ENCODE peak calls at places on chromosomes 4 and X, in eight cellular contexts. N is neuronal stem cell, A is transverse colon, K is mammary epithelial cell, P is sigmoid colon, Z is esophagus squamous epithelium, W is endodermal cell, G is uterus. X is an unnamed sample. For H3K36me3, the result is how much of the 10 kb centered on the place peaks cover.

GRCh38 chrX:39774804-39775112 is 323.0 kb downstream of the BCOR start:
- DNase-seq in N (no peak), A (no peak), K (no peak), P (no peak), Z (no peak), W (no peak), G (no peak), X (no peak)

GRCh38 chr4:19748911-19749473 is 502.7 kb upstream of the SLIT2 start:
- DNase-seq in N (no peak), A (no peak), K (no peak), P (no peak), Z (no peak), W (no peak), G (peak), X (no peak)

GRCh38 chrX:329291-329910 is 10.8 kb upstream of the GTPBP6 start:
- DNase-seq in N (no peak), A (no peak), K (no peak), P (peak), Z (no peak), W (no peak), G (no peak), X (no peak)

GRCh38 chrX:50770702-50771101 is 43.3 kb downstream of the SHROOM4 start:
- DNase-seq in N (no peak), A (peak), K (peak), P (no peak), Z (no peak), W (peak), G (no peak), X (no peak)

GRCh38 chr4:170089743-170090666 is at the start of gene AADAT:
- DNase-seq in N (peak), A (peak), K (peak), P (peak), Z (no peak), W (peak), G (peak), X (peak)

GRCh38 chrX:150365953-150366911 is 3.1 kb downstream of the MAMLD1 start:
- DNase-seq in N (peak), A (peak), K (peak), P (peak), Z (no peak), W (peak), G (peak), X (no peak)

GRCh38 chr4:117154251-117154650 is 68.9 kb upstream of the TRAM1L1 start:
- DNase-seq in N (no peak), A (no peak), K (no peak), P (no peak), Z (no peak), W (peak), G (no peak), X (no peak)

GRCh38 chr4:134045411-134045810 is 156.2 kb downstream of the PABPC4L start:
- DNase-seq in N (no peak), A (no peak), K (no peak), P (no peak), Z (no peak), W (no peak), G (no peak), X (no peak)

GRCh38 chrX:14409341-14409740 is 120.0 kb upstream of the GLRA2 start:
- DNase-seq in N (no peak), A (no peak), K (peak), P (no peak), Z (no peak), W (no peak), G (no peak), X (no peak)

GRCh38 chrX:86379209-86379608 is 231.0 kb downstream of the DACH2 start:
- DNase-seq in N (no peak), A (no peak), K (no peak), P (no peak), Z (no peak), W (no peak), G (no peak), X (no peak)

GRCh38 chrX:152479525-152479924 is 28.4 kb upstream of the GABRA3 start:
- DNase-seq in N (no peak), A (no peak), K (no peak), P (peak), Z (no peak), W (no peak), G (no peak), X (no peak)

GRCh38 chrX:42524374-42524773 is 253.6 kb downstream of the PPP1R2C start:
- DNase-seq in N (no peak), A (no peak), K (peak), P (no peak), Z (no peak), W (no peak), G (no peak), X (no peak)

GRCh38 chr4:52358855-52359254 is 300.2 kb downstream of the USP46 start:
- DNase-seq in N (no peak), A (no peak), K (no peak), P (no peak), Z (no peak), W (no peak), G (no peak), X (no peak)

GRCh38 chrX:123918106-123918721 is 43.3 kb upstream of the STAG2 start:
- DNase-seq in N (no peak), A (no peak), K (no peak), P (no peak), Z (no peak), W (no peak), G (no peak), X (no peak)

GRCh38 chrX:123920065-123920785 is 41.3 kb upstream of the STAG2 start:
- DNase-seq in N (no peak), A (no peak), K (peak), P (no peak), Z (no peak), W (no peak), G (no peak), X (no peak)

GRCh38 chrX:123927845-123928244 is 33.7 kb upstream of the STAG2 start:
- DNase-seq in N (no peak), A (no peak), K (no peak), P (no peak), Z (no peak), W (no peak), G (no peak), X (no peak)

GRCh38 chrX:123924181-123924580 is 37.3 kb upstream of the STAG2 start:
- DNase-seq in N (no peak), A (no peak), K (no peak), P (no peak), Z (no peak), W (peak), G (no peak), X (no peak)

DNA sequence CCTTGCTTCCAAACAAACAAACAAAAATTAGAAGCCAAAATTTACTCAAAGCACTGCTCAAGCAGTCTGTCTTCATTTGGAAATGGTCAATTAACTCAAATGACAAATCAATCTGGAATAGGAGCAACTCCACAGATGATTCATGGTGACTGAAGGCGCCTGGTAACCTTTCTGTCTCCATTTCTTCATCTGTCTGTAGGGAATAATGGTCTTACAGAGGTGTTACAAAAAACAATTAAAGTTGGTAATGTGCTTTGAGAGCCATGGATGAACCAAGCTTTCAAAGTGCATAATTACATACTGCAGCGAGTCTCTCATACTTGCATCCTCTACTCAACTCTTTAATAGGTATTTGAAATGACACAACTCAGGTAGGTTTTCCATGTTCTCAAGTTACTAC is 38.3 kb upstream of the STAG2 start:
- DNase-seq in N (no peak), A (no peak), K (peak), P (no peak), Z (no peak), W (no peak), G (no peak), X (no peak)
- H3K4me3 ChIP-seq in N (no peak), A (no peak), K (no peak), P (no peak), Z (no peak), W (no peak), G (no peak), X (no peak)

GRCh38 chrX:22073928-22074327 is 41.8 kb downstream of the PHEX start:
- DNase-seq in N (no peak), A (no peak), K (peak), P (no peak), Z (no peak), W (no peak), G (no peak), X (no peak)
- H3K27ac ChIP-seq in N (no peak), A (no peak), K (no peak), P (no peak), Z (no peak), W (no peak), G (no peak), X (no peak)

GRCh38 chr4:146349306-146349705 is 135.0 kb downstream of the REELD1 start:
- DNase-seq in N (no peak), A (no peak), K (peak), P (no peak), Z (no peak), W (no peak), G (no peak), X (no peak)
- H3K36me3 ChIP-seq in N (under half), A (under half), K (under half), P (under half), Z (under half), W (under half), G (under half), X (under half)

DNA sequence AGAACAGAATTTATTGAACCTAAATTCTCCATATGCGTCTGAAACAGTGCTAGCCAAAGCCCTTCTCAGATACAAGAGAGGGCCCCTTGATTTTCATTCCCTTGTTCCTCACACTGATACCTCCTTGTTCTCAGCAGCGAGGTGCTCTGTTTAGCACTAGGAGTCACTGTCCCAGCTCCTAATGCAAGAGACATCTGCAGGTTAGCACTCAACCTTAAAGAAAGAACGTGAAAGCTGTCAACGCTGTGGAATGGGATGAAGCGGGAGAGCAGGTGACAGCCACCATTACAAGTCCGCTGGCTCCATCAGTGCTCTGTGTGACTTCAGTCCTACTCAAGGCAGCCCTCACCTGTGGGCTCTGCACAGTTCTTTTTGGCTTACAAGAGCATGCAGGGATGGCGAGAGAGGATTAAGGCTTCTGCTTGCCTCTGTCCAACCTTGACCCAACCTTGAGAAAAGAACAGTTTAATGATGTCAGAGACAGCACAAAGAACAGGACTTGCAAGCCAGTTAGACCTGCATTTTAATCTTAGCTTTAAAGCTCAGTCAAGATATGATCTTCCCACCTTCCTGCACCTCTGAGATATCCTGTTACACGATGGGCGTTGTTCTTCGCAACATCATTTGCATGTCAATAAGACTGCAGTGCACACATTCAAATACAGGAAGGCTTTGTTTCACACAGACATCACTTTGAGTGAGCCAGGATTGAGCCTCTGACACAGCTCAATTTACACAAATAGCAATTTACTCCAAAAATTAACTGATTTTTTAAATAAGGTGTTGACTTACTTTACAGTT is 95.1 kb downstream of the ARSF start:
- DNase-seq in N (no peak), A (no peak), K (no peak), P (no peak), Z (no peak), W (peak), G (no peak), X (no peak)
- H3K4me3 ChIP-seq in N (no peak), A (no peak), K (no peak), P (no peak), Z (no peak), W (no peak), G (no peak), X (no peak)

GRCh38 chr4:81485310-81485980 is 13.7 kb upstream of the RASGEF1B start:
- DNase-seq in N (no peak), A (no peak), K (no peak), P (no peak), Z (no peak), W (no peak), G (no peak), X (no peak)
- H3K27ac ChIP-seq in N (no peak), A (no peak), K (no peak), P (no peak), Z (no peak), W (no peak), G (no peak), X (no peak)